ENCODE peak calls at places on chromosomes 7 and 10, in eight cellular contexts. M is GM19239; Z is progenitor cell of endocrine pancreas; K is activated naive CD4-positive, alpha-beta T cell treated with Interleukin-2 at 50 U/mL for 16 hours; Y is Calu3; R is Karpas-422; I is AG04450; J is T1000. G is an unnamed sample.

GRCh38 chr7:88668591-88668990 is 90.9 kb upstream of the ZNF804B start:
- DNase-seq in R (no peak), I (no peak), M (no peak), K (no peak), Z (no peak), Y (no peak), J (no peak), G (no peak)

GRCh38 chr10:70920519-70920918 is 32.2 kb upstream of the PCBD1 start:
- DNase-seq in R (no peak), Z (no peak), I (no peak), Y (peak), M (no peak), J (no peak), K (no peak), G (no peak)

GRCh38 chr10:78148564-78148963 is 114.9 kb downstream of the RPS24 start:
- DNase-seq in R (no peak), J (no peak), K (no peak), Z (no peak), Y (no peak), M (no peak), I (no peak), G (no peak)

GRCh38 chr10:59073456-59074053 is 102.9 kb upstream of the PHYHIPL start:
- DNase-seq in I (no peak), M (no peak), Z (no peak), K (no peak), J (no peak), Y (peak), R (no peak), G (no peak)

GRCh38 chr7:28675429-28675828 is 263.1 kb downstream of the CREB5 start:
- DNase-seq in M (no peak), I (no peak), K (no peak), R (no peak), Z (no peak), J (no peak), Y (no peak), G (no peak)

GRCh38 chr7:65448824-65449504 is 75.3 kb downstream of the ZNF92 start:
- DNase-seq in I (peak), K (no peak), Y (no peak), R (no peak), M (no peak), Z (no peak), J (no peak), G (no peak)

GRCh38 chr10:47262606-47263295 is 37.2 kb upstream of the GDF10 start:
- DNase-seq in R (no peak), K (no peak), Y (no peak), Z (no peak), J (no peak), M (no peak), I (no peak), G (no peak)

GRCh38 chr10:69801094-69801433 is 642 bp upstream of the COL13A1 start:
- DNase-seq in Z (peak), I (no peak), K (peak), M (peak), R (peak), Y (peak), J (peak), G (peak)

GRCh38 chr10:47396311-47396717 is 12.2 kb upstream of the ZNF488 start:
- DNase-seq in R (no peak), M (no peak), J (peak), K (no peak), Y (no peak), Z (no peak), I (no peak), G (no peak)

GRCh38 chr10:124911124-124912051 is 30.5 kb upstream of the ZRANB1 start:
- DNase-seq in M (no peak), I (no peak), R (no peak), Z (no peak), J (no peak), Y (no peak), K (no peak), G (peak)

GRCh38 chr7:30389793-30390192 is 88.8 kb downstream of the NOD1 start:
- DNase-seq in K (no peak), Z (no peak), Y (no peak), I (no peak), M (no peak), J (no peak), R (no peak), G (peak)

GRCh38 chr7:11486271-11486670 is 345.7 kb downstream of the THSD7A start:
- DNase-seq in Z (no peak), J (no peak), I (no peak), K (no peak), Y (no peak), R (no peak), M (no peak), G (no peak)

GRCh38 chr10:26468691-26469090 is 30.6 kb downstream of the APBB1IP start:
- DNase-seq in J (no peak), Y (peak), K (no peak), M (no peak), I (no peak), R (no peak), Z (no peak), G (no peak)

GRCh38 chr7:44100458-44101303 is 3.5 kb upstream of the AEBP1 start:
- DNase-seq in Y (no peak), I (no peak), Z (no peak), J (peak), M (no peak), R (no peak), K (no peak), G (no peak)

GRCh38 chr10:110919349-110919931 is at the start of gene SHOC2:
- DNase-seq in Z (peak), J (no peak), R (peak), M (peak), Y (peak), I (peak), K (peak), G (no peak)

GRCh38 chr7:39379416-39379815 is 186.8 kb upstream of the YAE1 start:
- DNase-seq in R (no peak), Y (no peak), I (no peak), J (no peak), Z (no peak), M (no peak), K (no peak), G (no peak)

GRCh38 chr7:128170461-128170860 is 70.6 kb upstream of the LEP start:
- DNase-seq in K (no peak), I (no peak), Y (no peak), J (no peak), Z (no peak), R (no peak), M (no peak), G (no peak)

GRCh38 chr7:129271500-129272355 is 46.9 kb downstream of the AHCYL2 start:
- DNase-seq in M (peak), Y (peak), Z (no peak), R (peak), K (peak), I (peak), J (peak), G (peak)

GRCh38 chr7:35718047-35718446 is 23.1 kb upstream of the HERPUD2 start:
- DNase-seq in Y (no peak), J (no peak), K (no peak), I (no peak), M (no peak), R (no peak), Z (no peak), G (no peak)

GRCh38 chr10:18005781-18006456 is 54.2 kb downstream of the SLC39A12 start:
- DNase-seq in Z (no peak), J (no peak), I (peak), R (no peak), K (no peak), Y (no peak), M (no peak), G (no peak)

GRCh38 chr10:46542567-46543323 is 13.7 kb downstream of the GPRIN2 start:
- DNase-seq in Z (no peak), J (no peak), I (no peak), M (no peak), K (peak), Y (peak), R (no peak), G (no peak)

GRCh38 chr10:89278034-89278535 is 23.8 kb upstream of the IFIT2 start:
- DNase-seq in M (no peak), I (peak), Z (no peak), Y (peak), J (peak), R (no peak), K (no peak), G (no peak)

GRCh38 chr10:21510218-21511070 is 15.0 kb downstream of the SKIDA1 start:
- DNase-seq in K (no peak), I (no peak), M (no peak), Z (no peak), R (no peak), Y (no peak), J (no peak), G (no peak)

GRCh38 chr7:133315332-133316040 is 62.6 kb downstream of the EXOC4 start:
- DNase-seq in I (peak), Y (no peak), R (no peak), K (no peak), J (no peak), Z (no peak), M (no peak), G (no peak)

GRCh38 chr10:86599729-86600128 is 54.6 kb upstream of the OPN4 start:
- DNase-seq in R (peak), Y (peak), M (peak), Z (no peak), I (no peak), J (no peak), K (no peak), G (peak)

GRCh38 chr7:135508853-135509588 is 881 bp downstream of the CNOT4 start:
- DNase-seq in Y (peak), K (peak), Z (peak), M (peak), R (peak), I (no peak), J (no peak), G (peak)

GRCh38 chr10:99329891-99330674 is 927 bp downstream of the CNNM1 start:
- DNase-seq in K (no peak), Z (peak), I (no peak), J (no peak), M (no peak), Y (peak), R (no peak), G (no peak)

GRCh38 chr10:1182280-1183032 is 126.3 kb downstream of the WDR37 start:
- DNase-seq in Y (no peak), I (no peak), R (no peak), Z (no peak), J (no peak), M (no peak), K (peak), G (no peak)

GRCh38 chr10:13865758-13866491 is 279.2 kb downstream of the PRPF18 start:
- DNase-seq in R (no peak), J (peak), Z (no peak), M (no peak), I (no peak), K (no peak), Y (peak), G (no peak)

GRCh38 chr7:114784756-114785155 is 137.1 kb upstream of the MDFIC start:
- DNase-seq in I (no peak), K (no peak), M (no peak), Y (no peak), R (no peak), J (no peak), Z (no peak), G (no peak)

GRCh38 chr7:6576024-6576866 is 1.0 kb upstream of the ZDHHC4 start:
- DNase-seq in M (no peak), Z (no peak), I (no peak), J (no peak), Y (peak), R (peak), K (no peak), G (peak)

G was measured in NB4.